ENCODE peak calls at places on chromosomes 3 and 15, in nine cellular contexts. One of them, this sample, is unnamed.

GRCh38 chr3:45508659-45509037 is 85.9 kb upstream of the LIMD1 start:
- DNase-seq in activated T-helper 9 cell treated with anti-CD3 and anti-CD28 coated beads, Interleukin-2, amount 50 U/mL, for 16 hours: no peak
- DNase-seq in AG04450: no peak
- DNase-seq in sigmoid colon: no peak
- DNase-seq in kidney glomerular epithelial cell: no peak
- DNase-seq in KBM-7: no peak
- DNase-seq in pulmonary artery endothelial cell: no peak
- DNase-seq in GDM1: no peak
- DNase-seq in A172: no peak
- DNase-seq in this sample: no peak

GRCh38 chr3:123605789-123606234 is 21.0 kb upstream of the HACD2 start:
- DNase-seq in AG04450: no peak
- DNase-seq in sigmoid colon: no peak
- DNase-seq in kidney glomerular epithelial cell: peak
- DNase-seq in pulmonary artery endothelial cell: no peak
- DNase-seq in activated T-helper 9 cell treated with anti-CD3 and anti-CD28 coated beads, Interleukin-2, amount 50 U/mL, for 16 hours: no peak
- DNase-seq in GDM1: no peak
- DNase-seq in A172: peak
- DNase-seq in KBM-7: no peak
- DNase-seq in this sample: no peak

GRCh38 chr3:96983731-96984130 is 169.3 kb downstream of the EPHA6 start:
- DNase-seq in KBM-7: no peak
- DNase-seq in GDM1: no peak
- DNase-seq in A172: no peak
- DNase-seq in pulmonary artery endothelial cell: no peak
- DNase-seq in activated T-helper 9 cell treated with anti-CD3 and anti-CD28 coated beads, Interleukin-2, amount 50 U/mL, for 16 hours: no peak
- DNase-seq in sigmoid colon: no peak
- DNase-seq in AG04450: no peak
- DNase-seq in kidney glomerular epithelial cell: peak
- DNase-seq in this sample: no peak

GRCh38 chr15:70503073-70503745 is 260.1 kb downstream of the UACA start:
- DNase-seq in AG04450: no peak
- DNase-seq in kidney glomerular epithelial cell: no peak
- DNase-seq in A172: no peak
- DNase-seq in activated T-helper 9 cell treated with anti-CD3 and anti-CD28 coated beads, Interleukin-2, amount 50 U/mL, for 16 hours: no peak
- DNase-seq in KBM-7: no peak
- DNase-seq in GDM1: no peak
- DNase-seq in sigmoid colon: no peak
- DNase-seq in pulmonary artery endothelial cell: no peak
- DNase-seq in this sample: no peak

GRCh38 chr3:60890226-60890625 is 361.0 kb downstream of the FHIT start:
- DNase-seq in sigmoid colon: no peak
- DNase-seq in AG04450: no peak
- DNase-seq in activated T-helper 9 cell treated with anti-CD3 and anti-CD28 coated beads, Interleukin-2, amount 50 U/mL, for 16 hours: no peak
- DNase-seq in GDM1: no peak
- DNase-seq in pulmonary artery endothelial cell: no peak
- DNase-seq in A172: no peak
- DNase-seq in kidney glomerular epithelial cell: peak
- DNase-seq in KBM-7: no peak
- DNase-seq in this sample: no peak

GRCh38 chr15:32908135-32908801 is 190.5 kb downstream of the GREM1 start:
- DNase-seq in sigmoid colon: no peak
- DNase-seq in KBM-7: peak
- DNase-seq in AG04450: peak
- DNase-seq in pulmonary artery endothelial cell: no peak
- DNase-seq in GDM1: no peak
- DNase-seq in kidney glomerular epithelial cell: peak
- DNase-seq in activated T-helper 9 cell treated with anti-CD3 and anti-CD28 coated beads, Interleukin-2, amount 50 U/mL, for 16 hours: no peak
- DNase-seq in A172: no peak
- DNase-seq in this sample: no peak

GRCh38 chr15:42154576-42155355 is 1.7 kb downstream of the PLA2G4F start:
- DNase-seq in GDM1: no peak
- DNase-seq in A172: no peak
- DNase-seq in KBM-7: no peak
- DNase-seq in pulmonary artery endothelial cell: no peak
- DNase-seq in sigmoid colon: no peak
- DNase-seq in activated T-helper 9 cell treated with anti-CD3 and anti-CD28 coated beads, Interleukin-2, amount 50 U/mL, for 16 hours: no peak
- DNase-seq in AG04450: no peak
- DNase-seq in kidney glomerular epithelial cell: peak
- DNase-seq in this sample: no peak

GRCh38 chr15:67947254-67948039 is 106.7 kb upstream of the PIAS1 start:
- DNase-seq in pulmonary artery endothelial cell: no peak
- DNase-seq in sigmoid colon: no peak
- DNase-seq in kidney glomerular epithelial cell: no peak
- DNase-seq in A172: no peak
- DNase-seq in GDM1: no peak
- DNase-seq in AG04450: no peak
- DNase-seq in activated T-helper 9 cell treated with anti-CD3 and anti-CD28 coated beads, Interleukin-2, amount 50 U/mL, for 16 hours: no peak
- DNase-seq in KBM-7: no peak
- DNase-seq in this sample: no peak

GRCh38 chr15:77784361-77785292 is 151.9 kb upstream of the LINGO1 start:
- DNase-seq in A172: no peak
- DNase-seq in pulmonary artery endothelial cell: no peak
- DNase-seq in KBM-7: peak
- DNase-seq in kidney glomerular epithelial cell: no peak
- DNase-seq in sigmoid colon: no peak
- DNase-seq in activated T-helper 9 cell treated with anti-CD3 and anti-CD28 coated beads, Interleukin-2, amount 50 U/mL, for 16 hours: no peak
- DNase-seq in GDM1: no peak
- DNase-seq in AG04450: no peak
- DNase-seq in this sample: no peak

GRCh38 chr3:10508619-10509260 is 3.4 kb upstream of the ATP2B2 start:
- DNase-seq in AG04450: no peak
- DNase-seq in pulmonary artery endothelial cell: no peak
- DNase-seq in kidney glomerular epithelial cell: no peak
- DNase-seq in A172: no peak
- DNase-seq in GDM1: no peak
- DNase-seq in activated T-helper 9 cell treated with anti-CD3 and anti-CD28 coated beads, Interleukin-2, amount 50 U/mL, for 16 hours: no peak
- DNase-seq in KBM-7: no peak
- DNase-seq in sigmoid colon: no peak
- DNase-seq in this sample: no peak

GRCh38 chr15:45637552-45638033 is 2.8 kb downstream of the SQOR start:
- DNase-seq in GDM1: peak
- DNase-seq in kidney glomerular epithelial cell: peak
- DNase-seq in A172: peak
- DNase-seq in sigmoid colon: peak
- DNase-seq in AG04450: peak
- DNase-seq in KBM-7: peak
- DNase-seq in pulmonary artery endothelial cell: peak
- DNase-seq in activated T-helper 9 cell treated with anti-CD3 and anti-CD28 coated beads, Interleukin-2, amount 50 U/mL, for 16 hours: peak
- DNase-seq in this sample: peak

GRCh38 chr3:174858353-174858752 is 781 bp upstream of the NAALADL2 start:
- DNase-seq in GDM1: no peak
- DNase-seq in AG04450: no peak
- DNase-seq in A172: no peak
- DNase-seq in pulmonary artery endothelial cell: no peak
- DNase-seq in sigmoid colon: no peak
- DNase-seq in kidney glomerular epithelial cell: peak
- DNase-seq in KBM-7: no peak
- DNase-seq in activated T-helper 9 cell treated with anti-CD3 and anti-CD28 coated beads, Interleukin-2, amount 50 U/mL, for 16 hours: no peak
- DNase-seq in this sample: no peak

GRCh38 chr3:65251375-65251774 is 563.6 kb upstream of the ADAMTS9 start:
- DNase-seq in kidney glomerular epithelial cell: no peak
- DNase-seq in KBM-7: no peak
- DNase-seq in pulmonary artery endothelial cell: no peak
- DNase-seq in AG04450: no peak
- DNase-seq in A172: no peak
- DNase-seq in GDM1: no peak
- DNase-seq in activated T-helper 9 cell treated with anti-CD3 and anti-CD28 coated beads, Interleukin-2, amount 50 U/mL, for 16 hours: no peak
- DNase-seq in sigmoid colon: no peak
- DNase-seq in this sample: no peak

GRCh38 chr3:9942934-9943690 is 9.1 kb downstream of the PRRT3 start:
- DNase-seq in sigmoid colon: no peak
- DNase-seq in KBM-7: no peak
- DNase-seq in activated T-helper 9 cell treated with anti-CD3 and anti-CD28 coated beads, Interleukin-2, amount 50 U/mL, for 16 hours: no peak
- DNase-seq in GDM1: no peak
- DNase-seq in kidney glomerular epithelial cell: no peak
- DNase-seq in pulmonary artery endothelial cell: no peak
- DNase-seq in AG04450: no peak
- DNase-seq in A172: no peak
- DNase-seq in this sample: no peak

GRCh38 chr3:188860147-188860546 is 311.6 kb upstream of the TPRG1 start:
- DNase-seq in GDM1: no peak
- DNase-seq in sigmoid colon: no peak
- DNase-seq in activated T-helper 9 cell treated with anti-CD3 and anti-CD28 coated beads, Interleukin-2, amount 50 U/mL, for 16 hours: no peak
- DNase-seq in KBM-7: no peak
- DNase-seq in AG04450: no peak
- DNase-seq in pulmonary artery endothelial cell: no peak
- DNase-seq in A172: peak
- DNase-seq in kidney glomerular epithelial cell: no peak
- DNase-seq in this sample: no peak

GRCh38 chr3:55487376-55488241 is 503 bp upstream of the WNT5A start:
- DNase-seq in KBM-7: peak
- DNase-seq in kidney glomerular epithelial cell: peak
- DNase-seq in sigmoid colon: peak
- DNase-seq in A172: peak
- DNase-seq in GDM1: no peak
- DNase-seq in pulmonary artery endothelial cell: no peak
- DNase-seq in activated T-helper 9 cell treated with anti-CD3 and anti-CD28 coated beads, Interleukin-2, amount 50 U/mL, for 16 hours: no peak
- DNase-seq in AG04450: no peak
- DNase-seq in this sample: peak

GRCh38 chr15:59751552-59752413 is 62.7 kb upstream of the BNIP2 start:
- DNase-seq in kidney glomerular epithelial cell: no peak
- DNase-seq in activated T-helper 9 cell treated with anti-CD3 and anti-CD28 coated beads, Interleukin-2, amount 50 U/mL, for 16 hours: no peak
- DNase-seq in A172: no peak
- DNase-seq in AG04450: no peak
- DNase-seq in sigmoid colon: no peak
- DNase-seq in GDM1: no peak
- DNase-seq in KBM-7: peak
- DNase-seq in pulmonary artery endothelial cell: no peak
- DNase-seq in this sample: no peak

GRCh38 chr3:60775956-60776355 is 475.3 kb downstream of the FHIT start:
- DNase-seq in GDM1: no peak
- DNase-seq in activated T-helper 9 cell treated with anti-CD3 and anti-CD28 coated beads, Interleukin-2, amount 50 U/mL, for 16 hours: no peak
- DNase-seq in AG04450: no peak
- DNase-seq in pulmonary artery endothelial cell: no peak
- DNase-seq in KBM-7: no peak
- DNase-seq in A172: no peak
- DNase-seq in sigmoid colon: no peak
- DNase-seq in kidney glomerular epithelial cell: no peak
- DNase-seq in this sample: no peak

GRCh38 chr3:126464997-126465396 is 10.7 kb downstream of the ZXDC start:
- DNase-seq in GDM1: no peak
- DNase-seq in KBM-7: no peak
- DNase-seq in kidney glomerular epithelial cell: no peak
- DNase-seq in A172: no peak
- DNase-seq in AG04450: no peak
- DNase-seq in pulmonary artery endothelial cell: no peak
- DNase-seq in activated T-helper 9 cell treated with anti-CD3 and anti-CD28 coated beads, Interleukin-2, amount 50 U/mL, for 16 hours: no peak
- DNase-seq in sigmoid colon: peak
- DNase-seq in this sample: no peak

GRCh38 chr15:39783244-39783820 is 691 bp upstream of the FSIP1 start:
- DNase-seq in pulmonary artery endothelial cell: no peak
- DNase-seq in kidney glomerular epithelial cell: no peak
- DNase-seq in activated T-helper 9 cell treated with anti-CD3 and anti-CD28 coated beads, Interleukin-2, amount 50 U/mL, for 16 hours: no peak
- DNase-seq in AG04450: no peak
- DNase-seq in A172: no peak
- DNase-seq in sigmoid colon: no peak
- DNase-seq in KBM-7: peak
- DNase-seq in GDM1: no peak
- DNase-seq in this sample: no peak

GRCh38 chr3:85960793-85961192 is 1002.0 kb downstream of the CADM2 start:
- DNase-seq in activated T-helper 9 cell treated with anti-CD3 and anti-CD28 coated beads, Interleukin-2, amount 50 U/mL, for 16 hours: no peak
- DNase-seq in AG04450: no peak
- DNase-seq in kidney glomerular epithelial cell: no peak
- DNase-seq in pulmonary artery endothelial cell: no peak
- DNase-seq in GDM1: no peak
- DNase-seq in KBM-7: no peak
- DNase-seq in sigmoid colon: no peak
- DNase-seq in A172: no peak
- DNase-seq in this sample: no peak

GRCh38 chr15:90016721-90017120 is 15.6 kb downstream of the ZNF710 start:
- DNase-seq in activated T-helper 9 cell treated with anti-CD3 and anti-CD28 coated beads, Interleukin-2, amount 50 U/mL, for 16 hours: no peak
- DNase-seq in pulmonary artery endothelial cell: no peak
- DNase-seq in sigmoid colon: peak
- DNase-seq in GDM1: no peak
- DNase-seq in AG04450: no peak
- DNase-seq in kidney glomerular epithelial cell: no peak
- DNase-seq in A172: no peak
- DNase-seq in KBM-7: no peak
- DNase-seq in this sample: no peak

GRCh38 chr3:117444175-117444574 is 734.6 kb downstream of the TUSC7 start:
- DNase-seq in A172: no peak
- DNase-seq in GDM1: no peak
- DNase-seq in pulmonary artery endothelial cell: no peak
- DNase-seq in kidney glomerular epithelial cell: no peak
- DNase-seq in activated T-helper 9 cell treated with anti-CD3 and anti-CD28 coated beads, Interleukin-2, amount 50 U/mL, for 16 hours: no peak
- DNase-seq in KBM-7: no peak
- DNase-seq in sigmoid colon: no peak
- DNase-seq in AG04450: no peak
- DNase-seq in this sample: no peak

GRCh38 chr3:123167686-123168085 is 34.1 kb upstream of the SEC22A start:
- DNase-seq in A172: no peak
- DNase-seq in sigmoid colon: no peak
- DNase-seq in kidney glomerular epithelial cell: no peak
- DNase-seq in pulmonary artery endothelial cell: no peak
- DNase-seq in GDM1: no peak
- DNase-seq in AG04450: no peak
- DNase-seq in activated T-helper 9 cell treated with anti-CD3 and anti-CD28 coated beads, Interleukin-2, amount 50 U/mL, for 16 hours: no peak
- DNase-seq in KBM-7: no peak
- DNase-seq in this sample: no peak

GRCh38 chr3:4520013-4520881 is 27.1 kb downstream of the ITPR1 start:
- DNase-seq in kidney glomerular epithelial cell: no peak
- DNase-seq in sigmoid colon: no peak
- DNase-seq in KBM-7: no peak
- DNase-seq in GDM1: no peak
- DNase-seq in pulmonary artery endothelial cell: no peak
- DNase-seq in AG04450: no peak
- DNase-seq in activated T-helper 9 cell treated with anti-CD3 and anti-CD28 coated beads, Interleukin-2, amount 50 U/mL, for 16 hours: no peak
- DNase-seq in A172: no peak
- DNase-seq in this sample: no peak

GRCh38 chr3:17629400-17629799 is 113.0 kb downstream of the TBC1D5 start:
- DNase-seq in GDM1: no peak
- DNase-seq in pulmonary artery endothelial cell: no peak
- DNase-seq in kidney glomerular epithelial cell: no peak
- DNase-seq in sigmoid colon: no peak
- DNase-seq in A172: no peak
- DNase-seq in AG04450: no peak
- DNase-seq in KBM-7: no peak
- DNase-seq in activated T-helper 9 cell treated with anti-CD3 and anti-CD28 coated beads, Interleukin-2, amount 50 U/mL, for 16 hours: no peak
- DNase-seq in this sample: no peak

GRCh38 chr3:30640856-30641255 is 34.5 kb downstream of the TGFBR2 start:
- DNase-seq in GDM1: peak
- DNase-seq in KBM-7: no peak
- DNase-seq in sigmoid colon: no peak
- DNase-seq in A172: no peak
- DNase-seq in activated T-helper 9 cell treated with anti-CD3 and anti-CD28 coated beads, Interleukin-2, amount 50 U/mL, for 16 hours: no peak
- DNase-seq in AG04450: no peak
- DNase-seq in pulmonary artery endothelial cell: no peak
- DNase-seq in kidney glomerular epithelial cell: no peak
- DNase-seq in this sample: no peak

GRCh38 chr15:37810381-37810780 is 124.1 kb upstream of the TMCO5A start:
- DNase-seq in GDM1: no peak
- DNase-seq in activated T-helper 9 cell treated with anti-CD3 and anti-CD28 coated beads, Interleukin-2, amount 50 U/mL, for 16 hours: no peak
- DNase-seq in pulmonary artery endothelial cell: no peak
- DNase-seq in kidney glomerular epithelial cell: no peak
- DNase-seq in A172: no peak
- DNase-seq in AG04450: no peak
- DNase-seq in sigmoid colon: no peak
- DNase-seq in KBM-7: no peak
- DNase-seq in this sample: no peak

GRCh38 chr15:82750831-82751181 is 41.1 kb upstream of the AP3B2 start:
- DNase-seq in sigmoid colon: no peak
- DNase-seq in kidney glomerular epithelial cell: no peak
- DNase-seq in AG04450: no peak
- DNase-seq in KBM-7: no peak
- DNase-seq in A172: peak
- DNase-seq in GDM1: no peak
- DNase-seq in pulmonary artery endothelial cell: no peak
- DNase-seq in activated T-helper 9 cell treated with anti-CD3 and anti-CD28 coated beads, Interleukin-2, amount 50 U/mL, for 16 hours: no peak
- DNase-seq in this sample: no peak

GRCh38 chr3:179957264-179957845 is 79.4 kb downstream of the PEX5L start:
- DNase-seq in AG04450: no peak
- DNase-seq in KBM-7: no peak
- DNase-seq in pulmonary artery endothelial cell: no peak
- DNase-seq in GDM1: no peak
- DNase-seq in A172: no peak
- DNase-seq in activated T-helper 9 cell treated with anti-CD3 and anti-CD28 coated beads, Interleukin-2, amount 50 U/mL, for 16 hours: no peak
- DNase-seq in sigmoid colon: no peak
- DNase-seq in kidney glomerular epithelial cell: no peak
- DNase-seq in this sample: no peak

GRCh38 chr3:188264231-188265213 is 110.6 kb downstream of the LPP start:
- DNase-seq in activated T-helper 9 cell treated with anti-CD3 and anti-CD28 coated beads, Interleukin-2, amount 50 U/mL, for 16 hours: no peak
- DNase-seq in kidney glomerular epithelial cell: peak
- DNase-seq in GDM1: no peak
- DNase-seq in KBM-7: no peak
- DNase-seq in AG04450: no peak
- DNase-seq in A172: no peak
- DNase-seq in sigmoid colon: peak
- DNase-seq in pulmonary artery endothelial cell: no peak
- DNase-seq in this sample: peak

This sample was measured in Right ventricle myocardium superior.